ENCODE peak calls at places on chromosomes 5 and 9, in six cellular contexts. C is NCI-H774, M is breast epithelium, Y is dermis blood vessel endothelial cell, P is ecto neural progenitor cell, B is iPS-NIHi11. L is an unnamed sample.

GRCh38 chr5:53343187-53343586 is 137.2 kb upstream of the FST start:
- DNase-seq in C (no peak), B (no peak), P (no peak), Y (no peak), M (no peak), L (no peak)

GRCh38 chr9:34291019-34291418 is 38.0 kb downstream of the KIF24 start:
- DNase-seq in M (no peak), Y (no peak), P (no peak), C (no peak), B (no peak), L (no peak)

GRCh38 chr9:75483636-75484035 is 395.3 kb downstream of the OSTF1 start:
- DNase-seq in Y (no peak), B (no peak), M (no peak), C (no peak), P (no peak), L (no peak)

GRCh38 chr5:55694152-55694830 is 17.8 kb downstream of the SLC38A9 start:
- DNase-seq in B (no peak), M (no peak), C (no peak), Y (peak; percentile 61), P (no peak), L (peak; percentile 75)

GRCh38 chr9:75589497-75589896 is 301.0 kb upstream of the PCSK5 start:
- DNase-seq in B (no peak), M (no peak), Y (no peak), C (no peak), P (no peak), L (no peak)

GRCh38 chr5:81848368-81848767 is 97.5 kb upstream of the SSBP2 start:
- DNase-seq in C (no peak), Y (peak; percentile 25), P (no peak), B (peak; percentile 17), M (no peak), L (no peak)

GRCh38 chr9:2816476-2817141 is 27.3 kb downstream of the PUM3 start:
- DNase-seq in P (no peak), C (no peak), B (no peak), M (peak; percentile 27), Y (no peak), L (peak; percentile 18)

GRCh38 chr5:134561871-134562296 is 36.4 kb downstream of the JADE2 start:
- DNase-seq in M (no peak), B (peak; percentile 61), Y (peak; percentile 99), C (no peak), P (no peak), L (no peak)

GRCh38 chr5:1330146-1330846 is 14.6 kb downstream of the CLPTM1L start:
- DNase-seq in B (no peak), Y (no peak), M (peak; percentile 94), C (no peak), P (no peak), L (no peak)

GRCh38 chr9:135500525-135501260 is at the start of gene MRPS2:
- DNase-seq in B (peak; percentile 97), P (peak; percentile 96), C (peak; percentile 91), M (peak; percentile 69), Y (peak; percentile 92), L (peak; percentile 60)

GRCh38 chr9:114155967-114156294 is 594 bp downstream of the COL27A1 start:
- DNase-seq in P (peak; percentile 71), C (no peak), B (peak; percentile 62), Y (no peak), M (no peak), L (no peak)

GRCh38 chr9:75123696-75124095 is 35.4 kb downstream of the OSTF1 start:
- DNase-seq in M (no peak), C (no peak), Y (no peak), B (no peak), P (no peak), L (no peak)

GRCh38 chr5:142540774-142541466 is 145.0 kb downstream of the FGF1 start:
- DNase-seq in P (no peak), B (no peak), Y (no peak), C (no peak), M (no peak), L (no peak)

GRCh38 chr5:93044860-93045666 is 536.0 kb downstream of the NR2F1-AS1 start:
- DNase-seq in M (no peak), B (no peak), Y (no peak), C (no peak), P (no peak), L (no peak)

GRCh38 chr5:177307544-177308363 is 3.9 kb downstream of the MXD3 start:
- DNase-seq in C (no peak), M (no peak), Y (no peak), P (no peak), B (no peak), L (no peak)

GRCh38 chr9:95494416-95495371 is 22.1 kb downstream of the PTCH1 start:
- DNase-seq in B (peak; percentile 61), Y (no peak), P (no peak), M (no peak), C (peak; percentile 75), L (peak; percentile 97)

GRCh38 chr9:114098660-114099522 is at the start of gene KIF12:
- DNase-seq in B (peak; percentile 95), C (no peak), Y (peak; percentile 35), M (no peak), P (no peak), L (no peak)

GRCh38 chr5:178356459-178356872 is 123.9 kb upstream of the PHYKPL start:
- DNase-seq in C (no peak), M (peak; percentile 44), P (peak; percentile 80), Y (no peak), B (peak; percentile 74), L (no peak)

GRCh38 chr9:137516144-137516917 is 33.9 kb downstream of the PNPLA7 start:
- DNase-seq in M (no peak), B (peak; percentile 40), P (no peak), C (no peak), Y (no peak), L (no peak)

GRCh38 chr5:116242363-116242762 is 157.5 kb downstream of the COMMD10 start:
- DNase-seq in Y (peak; percentile 7), C (no peak), P (no peak), M (no peak), B (no peak), L (no peak)

GRCh38 chr9:87853843-87854242 is 28.8 kb upstream of the SPATA31E1 start:
- DNase-seq in Y (no peak), C (no peak), P (no peak), B (no peak), M (no peak), L (no peak)

GRCh38 chr5:79560774-79561524 is 47.0 kb upstream of the HOMER1 start:
- DNase-seq in Y (no peak), M (no peak), B (no peak), P (no peak), C (no peak), L (no peak)

GRCh38 chr5:42994285-42995151 is 45.6 kb downstream of the ANXA2R start:
- DNase-seq in P (peak; percentile 88), Y (peak; percentile 98), C (peak; percentile 74), M (peak; percentile 54), B (peak; percentile 40), L (peak; percentile 48)

GRCh38 chr9:119284587-119285337 is 84.5 kb downstream of the BRINP1 start:
- DNase-seq in M (no peak), C (no peak), B (no peak), Y (no peak), P (no peak), L (no peak)

GRCh38 chr9:82923410-82924242 is 139.3 kb downstream of the RASEF start:
- DNase-seq in P (no peak), Y (no peak), C (peak; percentile 48), B (peak; percentile 24), M (no peak), L (no peak)

GRCh38 chr9:113589890-113590289 is 126.4 kb downstream of the RGS3 start:
- DNase-seq in B (no peak), M (no peak), P (no peak), C (no peak), Y (peak; percentile 88), L (no peak)

GRCh38 chr9:134007150-134007549 is 15.0 kb upstream of the VAV2 start:
- DNase-seq in M (no peak), C (no peak), B (no peak), Y (no peak), P (no peak), L (no peak)

GRCh38 chr9:131585375-131585774 is 40.1 kb downstream of the PRRT1B start:
- DNase-seq in C (no peak), Y (peak; percentile 39), B (no peak), P (no peak), M (no peak), L (no peak)

GRCh38 chr9:7549261-7549660 is 250.3 kb downstream of the DMAC1 start:
- DNase-seq in B (peak; percentile 11), Y (no peak), C (no peak), P (peak; percentile 75), M (no peak), L (no peak)

GRCh38 chr5:126369995-126370731 is 53.0 kb upstream of the GRAMD2B start:
- DNase-seq in B (no peak), M (no peak), C (no peak), Y (no peak), P (no peak), L (no peak)

GRCh38 chr5:136066705-136067271 is 38.0 kb downstream of the TGFBI start:
- DNase-seq in B (no peak), C (no peak), P (peak; percentile 49), Y (no peak), M (no peak), L (no peak)

GRCh38 chr9:93072383-93072795 is 13.9 kb downstream of the SUSD3 start:
- DNase-seq in P (no peak), M (no peak), C (no peak), Y (no peak), B (no peak), L (peak; percentile 35)

GRCh38 chr5:126043684-126044083 is 379.5 kb upstream of the GRAMD2B start:
- DNase-seq in Y (no peak), B (no peak), M (no peak), C (no peak), P (no peak), L (no peak)

GRCh38 chr5:1524799-1525623 is 1.3 kb upstream of the LPCAT1 start:
- DNase-seq in B (no peak), Y (no peak), M (no peak), P (peak; percentile 52), C (no peak), L (no peak)

GRCh38 chr5:1368756-1369155 is 23.9 kb upstream of the CLPTM1L start:
- DNase-seq in P (no peak), M (no peak), C (no peak), B (no peak), Y (no peak), L (no peak)

GRCh38 chr9:70494221-70494620 is 79.8 kb upstream of the KLF9 start:
- DNase-seq in M (no peak), C (no peak), B (no peak), Y (peak; percentile 52), P (no peak), L (no peak)

GRCh38 chr5:170769236-170769635 is 14.3 kb upstream of the GABRP start:
- DNase-seq in B (no peak), M (no peak), P (no peak), C (no peak), Y (no peak), L (no peak)

GRCh38 chr5:143241892-143242291 is 161.6 kb downstream of the NR3C1 start:
- DNase-seq in B (no peak), Y (peak; percentile 26), P (no peak), M (no peak), C (no peak), L (no peak)